ENCODE peak calls at places on chromosomes 12 and 14, in ten cellular contexts. C is osteocyte, Q is body of pancreas, B is HCEC 1CT, A is NCI-H146, L is posterior cingulate gyrus, T is GDM1, P is NCI-H1417, Y is hepatocyte, Z is stomach. H is an unnamed sample.

GRCh38 chr14:56199976-56200577 is 81.9 kb downstream of the PELI2 start:
- DNase-seq in C (no peak), Q (no peak), B (peak), A (no peak), L (no peak), T (no peak), P (peak), Y (no peak), Z (no peak), H (no peak)

GRCh38 chr12:110279561-110279960 is 1.5 kb upstream of the ATP2A2 start:
- DNase-seq in C (no peak), Q (no peak), B (no peak), A (peak), L (no peak), T (no peak), P (peak), Y (no peak), Z (no peak), H (no peak)

GRCh38 chr12:60494249-60494648 is 898.4 kb downstream of the SLC16A7 start:
- DNase-seq in C (no peak), Q (no peak), B (peak), A (peak), L (no peak), T (no peak), P (peak), Y (peak), Z (no peak), H (no peak)

GRCh38 chr12:102204025-102204424 is 6.4 kb upstream of the PMCH start:
- DNase-seq in C (no peak), Q (no peak), B (no peak), A (no peak), L (no peak), T (no peak), P (no peak), Y (no peak), Z (no peak), H (no peak)

GRCh38 chr14:99936738-99937474 is 128.3 kb upstream of the EVL start:
- DNase-seq in C (no peak), Q (no peak), B (no peak), A (no peak), L (no peak), T (no peak), P (no peak), Y (no peak), Z (no peak), H (no peak)

GRCh38 chr12:53472183-53472582 is 20.3 kb downstream of the PCBP2 start:
- DNase-seq in C (no peak), Q (no peak), B (no peak), A (no peak), L (no peak), T (no peak), P (no peak), Y (no peak), Z (no peak), H (no peak)

GRCh38 chr14:23005861-23006534 is 3.9 kb downstream of the C14orf93 start:
- DNase-seq in C (no peak), Q (no peak), B (peak), A (no peak), L (no peak), T (no peak), P (peak), Y (no peak), Z (no peak), H (no peak)

GRCh38 chr14:106845286-106846087 is 1319.1 kb downstream of the TMEM121 start:
- DNase-seq in C (no peak), Q (peak), B (peak), A (no peak), L (no peak), T (peak), P (peak), Y (no peak), Z (peak), H (peak)

GRCh38 chr14:54782803-54783659 is 119.6 kb downstream of the GCH1 start:
- DNase-seq in C (no peak), Q (no peak), B (no peak), A (peak), L (no peak), T (no peak), P (peak), Y (no peak), Z (no peak), H (no peak)

GRCh38 chr12:69354561-69355187 is 4.9 kb upstream of the YEATS4 start:
- DNase-seq in C (no peak), Q (no peak), B (no peak), A (no peak), L (no peak), T (no peak), P (no peak), Y (no peak), Z (no peak), H (no peak)

GRCh38 chr14:63174760-63175191 is 29.5 kb upstream of the RHOJ start:
- DNase-seq in C (no peak), Q (peak), B (peak), A (peak), L (no peak), T (no peak), P (peak), Y (peak), Z (no peak), H (no peak)

GRCh38 chr12:53751336-53752191 is at the start of gene CISTR:
- DNase-seq in C (no peak), Q (peak), B (no peak), A (peak), L (peak), T (no peak), P (peak), Y (peak), Z (no peak), H (peak)

GRCh38 chr14:50964683-50965390 is 20.6 kb upstream of the PYGL start:
- DNase-seq in C (peak), Q (peak), B (peak), A (no peak), L (peak), T (no peak), P (peak), Y (peak), Z (peak), H (no peak)

GRCh38 chr14:68512088-68512487 is 280.8 kb downstream of the ZFP36L1 start:
- DNase-seq in C (no peak), Q (no peak), B (no peak), A (no peak), L (no peak), T (no peak), P (no peak), Y (no peak), Z (no peak), H (no peak)

GRCh38 chr14:74614508-74615495 is 2.8 kb upstream of the LTBP2 start:
- DNase-seq in C (no peak), Q (no peak), B (no peak), A (no peak), L (no peak), T (no peak), P (peak), Y (no peak), Z (no peak), H (no peak)

GRCh38 chr12:94437303-94437702 is 22.4 kb downstream of the CEP83 start:
- DNase-seq in C (no peak), Q (no peak), B (no peak), A (no peak), L (no peak), T (no peak), P (no peak), Y (no peak), Z (no peak), H (no peak)

GRCh38 chr12:56230449-56231183 is 765 bp downstream of the SLC39A5 start:
- DNase-seq in C (no peak), Q (peak), B (no peak), A (no peak), L (no peak), T (no peak), P (no peak), Y (peak), Z (no peak), H (no peak)

GRCh38 chr12:74527491-74527890 is 10.1 kb upstream of the ATXN7L3B start:
- DNase-seq in C (no peak), Q (no peak), B (no peak), A (no peak), L (no peak), T (no peak), P (no peak), Y (no peak), Z (no peak), H (no peak)

GRCh38 chr12:1911598-1912575 is 6.6 kb downstream of the CACNA2D4 start:
- DNase-seq in C (peak), Q (no peak), B (no peak), A (peak), L (no peak), T (no peak), P (peak), Y (peak), Z (peak), H (no peak)

GRCh38 chr12:96774501-96775256 is 132.4 kb upstream of the NEDD1 start:
- DNase-seq in C (no peak), Q (no peak), B (peak), A (no peak), L (no peak), T (no peak), P (no peak), Y (no peak), Z (no peak), H (no peak)

GRCh38 chr12:111842556-111843396 is 748 bp downstream of the MAPKAPK5 start:
- DNase-seq in C (no peak), Q (peak), B (no peak), A (peak), L (no peak), T (no peak), P (peak), Y (peak), Z (no peak), H (no peak)

GRCh38 chr12:54352891-54353874 is 11.1 kb downstream of the GPR84 start:
- DNase-seq in C (no peak), Q (peak), B (peak), A (no peak), L (peak), T (no peak), P (peak), Y (peak), Z (no peak), H (no peak)

GRCh38 chr12:128976120-128976519 is 122.8 kb downstream of the GLT1D1 start:
- DNase-seq in C (no peak), Q (peak), B (no peak), A (no peak), L (no peak), T (no peak), P (no peak), Y (peak), Z (no peak), H (no peak)

GRCh38 chr12:32230607-32230982 is 123.9 kb downstream of the BICD1 start:
- DNase-seq in C (no peak), Q (no peak), B (no peak), A (no peak), L (no peak), T (no peak), P (peak), Y (no peak), Z (no peak), H (no peak)

GRCh38 chr12:67459578-67459977 is 189.0 kb upstream of the DYRK2 start:
- DNase-seq in C (no peak), Q (no peak), B (no peak), A (no peak), L (no peak), T (no peak), P (no peak), Y (no peak), Z (no peak), H (no peak)

GRCh38 chr14:31084385-31084784 is 58.2 kb upstream of the STRN3 start:
- DNase-seq in C (no peak), Q (no peak), B (no peak), A (no peak), L (no peak), T (no peak), P (no peak), Y (no peak), Z (no peak), H (no peak)

GRCh38 chr14:80350707-80351106 is 139.4 kb upstream of the DIO2 start:
- DNase-seq in C (no peak), Q (no peak), B (no peak), A (no peak), L (no peak), T (no peak), P (no peak), Y (no peak), Z (no peak), H (no peak)

GRCh38 chr12:89661706-89662330 is 46.8 kb downstream of the ATP2B1 start:
- DNase-seq in C (no peak), Q (no peak), B (no peak), A (no peak), L (no peak), T (no peak), P (no peak), Y (no peak), Z (no peak), H (no peak)

GRCh38 chr12:54404061-54405004 is 14.7 kb downstream of the ITGA5 start:
- DNase-seq in C (no peak), Q (peak), B (no peak), A (peak), L (peak), T (peak), P (peak), Y (peak), Z (peak), H (peak)

GRCh38 chr14:101228949-101229541 is 325.5 kb upstream of the RTL1 start:
- DNase-seq in C (peak), Q (no peak), B (no peak), A (no peak), L (no peak), T (no peak), P (no peak), Y (no peak), Z (no peak), H (no peak)

GRCh38 chr12:52300796-52301691 is 9.7 kb upstream of the KRT81 start:
- DNase-seq in C (no peak), Q (no peak), B (no peak), A (no peak), L (no peak), T (no peak), P (no peak), Y (no peak), Z (no peak), H (no peak)

GRCh38 chr12:108634225-108634795 is 616 bp upstream of the SELPLG start:
- DNase-seq in C (no peak), Q (no peak), B (no peak), A (no peak), L (no peak), T (peak), P (peak), Y (no peak), Z (peak), H (peak)

GRCh38 chr12:57268264-57268663 is 17.3 kb upstream of the STAC3 start:
- DNase-seq in C (no peak), Q (no peak), B (no peak), A (no peak), L (no peak), T (no peak), P (no peak), Y (no peak), Z (no peak), H (no peak)

GRCh38 chr14:68506021-68506644 is 286.7 kb downstream of the ZFP36L1 start:
- DNase-seq in C (no peak), Q (peak), B (no peak), A (no peak), L (no peak), T (no peak), P (no peak), Y (no peak), Z (peak), H (no peak)

GRCh38 chr12:8996682-8997405 is 7.5 kb downstream of the KLRG1 start:
- DNase-seq in C (no peak), Q (no peak), B (peak), A (no peak), L (no peak), T (peak), P (no peak), Y (peak), Z (no peak), H (no peak)

H was measured in activated CD8-positive, alpha-beta memory T cell treated with anti-CD3 and anti-CD28 coated beads, Interleukin-2, amount 50 U/mL, for 4 hours.